ENCODE peak calls at places on chromosomes 6 and 20, in four cellular contexts. V, X, O and U are unnamed samples.

GRCh38 chr20:7015257-7015656 is 247.8 kb downstream of the BMP2 start:
- DNase-seq in V (no peak), X (no peak), O (no peak), U (no peak)

GRCh38 chr6:97586344-97586743 is 303.3 kb upstream of the MMS22L start:
- DNase-seq in V (no peak), X (no peak), O (no peak), U (no peak)

GRCh38 chr20:29085625-29086024 is 2171.8 kb upstream of the DEFB115 start:
- DNase-seq in V (no peak), X (no peak), O (peak), U (no peak)

GRCh38 chr6:18207949-18208348 is 52.7 kb downstream of the KDM1B start:
- DNase-seq in V (no peak), X (no peak), O (no peak), U (no peak)

GRCh38 chr6:21883528-21883927 is 290.0 kb downstream of the SOX4 start:
- DNase-seq in V (no peak), X (no peak), O (no peak), U (no peak)

GRCh38 chr6:14689639-14690038 is 556.2 kb upstream of the JARID2 start:
- DNase-seq in V (no peak), X (no peak), O (no peak), U (no peak)

GRCh38 chr20:23086056-23086551 is at the start of gene CD93:
- DNase-seq in V (no peak), X (peak), O (peak), U (peak)

GRCh38 chr20:40251284-40251932 is 437.6 kb downstream of the MAFB start:
- DNase-seq in V (no peak), X (no peak), O (no peak), U (no peak)

GRCh38 chr6:13478525-13478962 is 8.9 kb downstream of the GFOD1 start:
- DNase-seq in V (no peak), X (no peak), O (no peak), U (no peak)

GRCh38 chr20:4883051-4883450 is 118.3 kb downstream of the SLC23A2 start:
- DNase-seq in V (no peak), X (no peak), O (no peak), U (no peak)

GRCh38 chr20:63694596-63695418 is 1.6 kb upstream of the TNFRSF6B start:
- DNase-seq in V (no peak), X (no peak), O (peak), U (peak)

GRCh38 chr6:142386657-142387056 is 84.8 kb downstream of the ADGRG6 start:
- DNase-seq in V (no peak), X (no peak), O (no peak), U (no peak)

GRCh38 chr6:3444276-3445088 is 12.4 kb downstream of the SLC22A23 start:
- DNase-seq in V (no peak), X (no peak), O (no peak), U (no peak)

GRCh38 chr6:25360611-25361010 is 81.4 kb downstream of the CARMIL1 start:
- DNase-seq in V (no peak), X (no peak), O (no peak), U (no peak)

GRCh38 chr6:139644821-139645220 is 270.4 kb upstream of the CITED2 start:
- DNase-seq in V (no peak), X (no peak), O (no peak), U (no peak)

GRCh38 chr6:130466744-130467052 is 100.9 kb downstream of the TMEM200A start:
- DNase-seq in V (no peak), X (no peak), O (no peak), U (no peak)

GRCh38 chr20:13874269-13875158 is 89.7 kb downstream of the NDUFAF5 start:
- DNase-seq in V (no peak), X (no peak), O (no peak), U (no peak)
- H3K27ac ChIP-seq in V (no peak), X (no peak), O (no peak), U (no peak)

DNA sequence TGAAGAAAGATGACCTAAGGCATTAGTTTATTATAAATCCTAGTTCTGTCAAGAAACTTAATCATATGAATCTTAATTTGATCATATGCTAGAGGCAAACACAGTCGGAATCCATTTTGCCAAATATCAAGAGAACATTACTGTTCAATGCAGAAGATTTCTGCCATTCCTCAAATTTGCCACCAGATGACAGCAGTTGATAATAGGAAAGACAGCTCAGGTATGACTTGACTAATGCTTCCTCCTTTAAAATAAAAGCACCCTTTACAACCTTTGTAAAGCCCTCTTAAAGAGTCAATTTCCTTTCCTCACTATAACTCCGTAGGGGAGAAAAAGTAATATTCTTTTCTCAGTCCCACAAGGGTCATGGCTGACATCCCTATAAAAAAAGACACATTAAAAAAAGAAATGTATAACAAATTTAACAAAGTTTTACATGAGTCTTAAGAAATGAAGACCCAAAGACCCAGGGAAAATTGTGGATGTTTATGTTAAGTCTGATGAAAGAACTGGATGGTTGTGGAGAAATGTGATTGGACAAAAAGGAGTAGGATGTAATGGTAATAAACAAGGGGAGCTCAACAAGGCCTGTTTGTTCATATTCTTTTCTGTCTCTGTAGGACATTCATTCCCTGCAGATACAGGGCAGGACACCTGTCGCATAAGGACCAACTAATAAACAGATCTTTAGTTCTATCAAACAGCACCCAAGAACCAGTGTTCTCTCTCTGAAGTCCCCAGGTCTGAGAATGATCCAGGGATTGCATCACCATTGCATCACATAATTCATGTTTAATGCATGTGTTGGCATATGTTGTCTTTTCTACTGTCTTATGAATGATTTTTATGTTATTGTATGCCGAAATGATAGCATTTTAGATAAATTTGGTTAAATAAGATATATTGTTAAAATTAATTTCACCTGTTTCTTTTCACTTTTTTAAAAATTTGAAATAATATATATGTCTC is 23.0 kb upstream of the IL17A start:
- DNase-seq in V (no peak), X (no peak), O (no peak), U (no peak)
- TF ChIP-seq CTCF in V (peak), X (peak), O (peak), U (peak)

GRCh38 chr20:49690899-49691620 is 22.6 kb downstream of the B4GALT5 start:
- DNase-seq in V (no peak), X (no peak), O (no peak), U (no peak)

GRCh38 chr20:49693435-49694171 is 20.1 kb downstream of the B4GALT5 start:
- DNase-seq in V (no peak), X (no peak), O (no peak), U (no peak)

GRCh38 chr20:49694450-49695071 is 19.1 kb downstream of the B4GALT5 start:
- DNase-seq in V (no peak), X (no peak), O (no peak), U (no peak)

GRCh38 chr20:49692941-49693340 is 20.7 kb downstream of the B4GALT5 start:
- DNase-seq in V (no peak), X (no peak), O (no peak), U (no peak)

GRCh38 chr20:49691818-49692568 is 21.7 kb downstream of the B4GALT5 start:
- DNase-seq in V (no peak), X (no peak), O (no peak), U (no peak)
- H3K27ac ChIP-seq in V (no peak), X (no peak), O (peak), U (no peak)

DNA sequence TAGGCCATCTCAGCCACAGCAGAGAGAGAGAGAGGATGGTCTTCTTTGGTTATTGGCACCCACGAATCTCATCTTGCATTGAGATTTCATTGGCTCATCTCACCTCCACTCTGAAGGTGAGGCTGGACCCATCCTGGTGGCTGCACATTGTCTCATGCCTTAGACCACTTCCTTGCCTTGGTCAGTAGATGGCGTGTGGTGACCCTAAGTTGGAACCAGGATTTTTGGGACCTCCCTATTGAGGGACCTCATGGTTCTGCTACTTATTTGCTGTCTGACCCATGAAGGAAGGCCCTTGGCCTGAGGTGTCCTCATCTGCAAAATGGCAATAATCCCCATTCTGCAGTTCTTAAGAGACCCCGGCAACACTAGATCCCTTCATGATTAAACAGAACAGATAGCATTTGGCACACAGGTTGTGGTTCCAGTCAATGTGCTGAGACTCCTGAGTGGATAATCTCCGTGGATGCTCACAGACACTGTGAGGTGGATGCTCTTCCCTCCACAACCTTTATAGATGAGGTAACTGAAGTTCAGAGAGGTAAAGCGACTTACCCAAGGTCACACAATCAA is 21.5 kb upstream of the AAR2 start:
- DNase-seq in V (no peak), X (no peak), O (no peak), U (no peak)
- TF ChIP-seq CTCF in V (peak), X (no peak), O (no peak), U (peak)

GRCh38 chr6:151618717-151619116 is 124.9 kb downstream of the CCDC170 start:
- DNase-seq in V (no peak), X (no peak), O (no peak), U (no peak)
- H3K27ac ChIP-seq in V (no peak), X (no peak), O (no peak), U (no peak)

GRCh38 chr20:32456869-32457421 is 98.8 kb downstream of the ASXL1 start:
- DNase-seq in V (no peak), X (no peak), O (peak), U (peak)
- TF ChIP-seq CTCF in V (peak), X (peak), O (peak), U (peak)